ENCODE peak calls at places on chromosome 17, in seven cellular contexts. I is tibial nerve; F is PC-3; Z is CD4-positive, alpha-beta T cell; Y is CD8-positive, alpha-beta T cell; G is pancreas; R is brain microvascular endothelial cell. X is an unnamed sample.

GRCh38 chr17:71677444-71677843 is 443.4 kb upstream of the SOX9 start:
- DNase-seq in R (no peak), G (no peak), Y (no peak), I (no peak), Z (no peak), F (no peak), X (no peak)

GRCh38 chr17:79749156-79749815 is 18.5 kb downstream of the ENPP7 start:
- DNase-seq in I (no peak), Z (no peak), G (no peak), Y (no peak), F (peak), R (peak), X (no peak)

GRCh38 chr17:40312131-40312731 is 3.3 kb downstream of the RARA start:
- DNase-seq in G (no peak), Y (peak), I (no peak), Z (no peak), R (no peak), F (peak), X (no peak)

GRCh38 chr17:11935734-11936406 is 61.4 kb downstream of the ZNF18 start:
- DNase-seq in Z (no peak), I (peak), G (no peak), Y (no peak), F (peak), R (peak), X (peak)

GRCh38 chr17:71029246-71029645 is 859.9 kb downstream of the KCNJ2 start:
- DNase-seq in Z (no peak), I (no peak), Y (no peak), F (no peak), G (no peak), R (no peak), X (no peak)

GRCh38 chr17:6523330-6523729 is 33.0 kb downstream of the PITPNM3 start:
- DNase-seq in Z (no peak), Y (no peak), F (peak), R (no peak), G (peak), I (no peak), X (no peak)

GRCh38 chr17:27572665-27573064 is 58.3 kb upstream of the LGALS9 start:
- DNase-seq in Y (no peak), F (no peak), I (no peak), Z (no peak), G (no peak), R (peak), X (no peak)

GRCh38 chr17:50651661-50652060 is 17.0 kb downstream of the ABCC3 start:
- DNase-seq in Z (no peak), F (no peak), R (no peak), I (no peak), Y (no peak), G (no peak), X (no peak)

GRCh38 chr17:15513859-15514446 is 46.5 kb upstream of the CDRT4 start:
- DNase-seq in R (peak), G (no peak), Z (no peak), F (no peak), Y (no peak), I (no peak), X (no peak)

GRCh38 chr17:21368545-21369246 is 7.5 kb upstream of the KCNJ12 start:
- DNase-seq in F (peak), I (no peak), R (no peak), G (no peak), Y (no peak), Z (no peak), X (no peak)

GRCh38 chr17:69822314-69822875 is 252.6 kb upstream of the KCNJ16 start:
- DNase-seq in I (no peak), Y (no peak), G (no peak), R (no peak), F (no peak), Z (no peak), X (no peak)

GRCh38 chr17:2691965-2692780 is 19.4 kb downstream of the CLUH start:
- DNase-seq in G (peak), F (no peak), R (no peak), I (no peak), Z (no peak), Y (peak), X (no peak)

GRCh38 chr17:72150632-72151460 is 30.0 kb downstream of the SOX9 start:
- DNase-seq in R (no peak), F (no peak), I (no peak), G (no peak), Z (no peak), Y (no peak), X (no peak)

GRCh38 chr17:21676281-21677111 is 15.8 kb upstream of the KCNJ18 start:
- DNase-seq in R (no peak), G (peak), Z (no peak), Y (no peak), F (no peak), I (no peak), X (no peak)

GRCh38 chr17:10116267-10116666 is 82.1 kb downstream of the GAS7 start:
- DNase-seq in G (no peak), Z (no peak), I (no peak), F (no peak), Y (no peak), R (no peak), X (no peak)

GRCh38 chr17:66375121-66375520 is 72.7 kb downstream of the PRKCA start:
- DNase-seq in Y (no peak), Z (no peak), G (no peak), I (no peak), F (no peak), R (no peak), X (no peak)

GRCh38 chr17:4177732-4178131 is 34.7 kb downstream of the CYB5D2 start:
- DNase-seq in R (no peak), Y (no peak), I (no peak), Z (no peak), F (no peak), G (peak), X (peak)

GRCh38 chr17:83055911-83056582 is 23.4 kb upstream of the METRNL start:
- DNase-seq in R (peak), Y (no peak), I (peak), F (peak), G (peak), Z (no peak), X (no peak)

GRCh38 chr17:10243905-10244844 is 45.8 kb upstream of the GAS7 start:
- DNase-seq in R (no peak), F (no peak), G (no peak), Y (no peak), I (peak), Z (no peak), X (no peak)

GRCh38 chr17:38897176-38897575 is 27.3 kb downstream of the LASP1 start:
- DNase-seq in I (peak), G (no peak), Z (no peak), F (no peak), R (no peak), Y (no peak), X (no peak)

GRCh38 chr17:43734376-43734775 is 24.2 kb downstream of the SOST start:
- DNase-seq in F (no peak), Y (no peak), Z (no peak), G (no peak), I (no peak), R (peak), X (no peak)

GRCh38 chr17:69592692-69593350 is 178.3 kb downstream of the MAP2K6 start:
- DNase-seq in Y (no peak), R (peak), Z (no peak), I (no peak), F (no peak), G (no peak), X (no peak)

GRCh38 chr17:50588391-50589111 is 28.0 kb downstream of the CACNA1G start:
- DNase-seq in Z (no peak), G (no peak), F (no peak), Y (no peak), R (no peak), I (no peak), X (no peak)

GRCh38 chr17:82400206-82400605 is 17.9 kb upstream of the HEXD start:
- DNase-seq in G (no peak), F (no peak), Y (no peak), Z (no peak), R (no peak), I (no peak), X (no peak)

GRCh38 chr17:7818746-7819645 is 15.0 kb upstream of the KDM6B start:
- DNase-seq in Z (no peak), Y (no peak), G (no peak), R (no peak), I (no peak), F (no peak), X (no peak)

GRCh38 chr17:5422505-5422904 is 2.5 kb downstream of the RPAIN start:
- DNase-seq in Y (no peak), F (peak), G (no peak), R (peak), Z (no peak), I (no peak), X (no peak)

GRCh38 chr17:65545708-65546523 is 15.5 kb downstream of the AXIN2 start:
- DNase-seq in G (no peak), Z (no peak), I (no peak), R (no peak), F (no peak), Y (no peak), X (peak)

GRCh38 chr17:73593249-73593965 is 50.8 kb downstream of the SDK2 start:
- DNase-seq in I (no peak), Z (no peak), F (no peak), G (no peak), R (no peak), Y (peak), X (no peak)

GRCh38 chr17:1137465-1137894 is 42.3 kb downstream of the ABR start:
- DNase-seq in F (no peak), G (no peak), I (no peak), Z (no peak), Y (no peak), R (no peak), X (no peak)

DNA sequence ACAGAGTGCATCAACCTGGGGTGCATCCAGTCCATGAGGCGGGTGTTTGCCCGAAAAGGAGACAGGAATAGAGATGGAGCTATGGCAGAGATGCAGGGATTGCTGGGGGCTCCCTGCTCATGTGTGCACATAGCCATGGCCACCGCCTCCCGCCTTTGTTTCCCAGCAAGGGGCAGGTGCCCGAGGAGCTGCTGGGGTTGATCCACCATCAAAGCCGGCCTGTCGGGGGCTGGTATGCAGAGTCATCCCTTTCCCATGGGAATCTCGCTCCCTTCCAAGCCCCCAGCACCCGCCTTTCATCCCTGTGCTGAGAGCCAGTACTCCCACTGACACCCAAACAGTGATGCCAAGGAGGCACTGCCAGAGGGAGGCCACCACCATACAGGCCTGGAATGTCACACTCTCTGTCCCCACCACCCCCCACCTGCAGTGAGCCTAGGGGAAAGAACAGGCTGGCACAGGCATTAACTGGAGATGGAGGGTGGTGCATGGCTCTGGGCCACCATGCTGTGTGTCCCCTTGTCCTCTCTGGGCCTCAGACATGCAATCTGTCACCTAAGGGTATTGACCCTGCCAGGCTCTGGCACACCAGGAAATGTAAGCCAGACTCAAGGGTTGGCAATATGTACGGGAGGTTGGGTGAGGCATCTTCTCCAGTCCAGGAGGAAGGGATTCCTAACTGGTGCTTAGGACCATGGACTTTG is 65.1 kb downstream of the SREBF1 start:
- DNase-seq in R (no peak), I (no peak), F (no peak), Z (no peak), G (no peak), Y (no peak), X (no peak)
- H3K27ac ChIP-seq in R (no peak), I (no peak), F (no peak), Z (no peak), G (no peak), Y (no peak), X (no peak)

DNA sequence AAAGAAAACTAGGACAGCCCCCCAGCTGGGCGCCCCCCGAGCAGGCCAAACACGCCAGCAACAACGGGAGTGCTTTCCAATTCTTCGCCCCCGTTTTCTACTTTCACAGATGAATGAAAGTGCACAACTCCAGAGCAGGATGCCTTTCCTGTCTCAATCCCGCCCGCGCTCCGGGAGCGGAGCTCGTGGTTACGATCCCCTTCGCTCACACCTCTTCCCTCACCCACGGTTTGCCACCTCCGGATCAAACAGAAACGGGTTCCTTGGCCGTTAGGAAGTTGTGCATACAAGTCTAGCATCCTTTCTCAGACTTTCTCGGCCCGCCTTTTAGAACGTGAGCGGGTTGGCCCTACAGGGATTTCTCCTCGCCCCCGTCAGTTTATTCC is 658 bp downstream of the SKA2 start:
- DNase-seq in Z (no peak), I (peak), Y (peak), F (peak), G (peak), R (peak), X (peak)
- H3K27ac ChIP-seq in Z (peak), I (peak), Y (peak), F (peak), G (peak), R (peak), X (peak)

GRCh38 chr17:41773731-41774193 is 12.7 kb downstream of the JUP start:
- DNase-seq in G (no peak), I (no peak), R (no peak), Y (no peak), Z (no peak), F (no peak), X (no peak)

GRCh38 chr17:41777579-41778188 is 8.8 kb downstream of the JUP start:
- DNase-seq in G (no peak), Z (no peak), I (peak), Y (no peak), R (peak), F (peak), X (no peak)

GRCh38 chr17:41773190-41773588 is 13.3 kb downstream of the JUP start:
- DNase-seq in Y (no peak), R (peak), F (peak), Z (no peak), I (no peak), G (peak), X (no peak)

GRCh38 chr17:41777157-41777578 is 9.3 kb downstream of the JUP start:
- DNase-seq in I (no peak), Y (no peak), R (no peak), Z (no peak), G (no peak), F (no peak), X (no peak)

GRCh38 chr17:41775394-41776226 is 10.9 kb downstream of the JUP start:
- DNase-seq in I (no peak), R (no peak), Y (no peak), F (no peak), Z (no peak), G (no peak), X (peak)
- H3K27ac ChIP-seq in I (peak), R (no peak), Y (no peak), F (peak), Z (no peak), G (peak), X (peak)

GRCh38 chr17:48547839-48548686 is 3.2 kb upstream of the HOXB2 start:
- DNase-seq in I (no peak), G (no peak), Z (peak), F (no peak), Y (no peak), R (no peak), X (no peak)

GRCh38 chr17:48551206-48551597 is 6.3 kb upstream of the HOXB2 start:
- DNase-seq in Y (no peak), Z (no peak), I (no peak), G (no peak), R (no peak), F (no peak), X (no peak)

GRCh38 chr17:48548687-48549621 is 4.0 kb upstream of the HOXB2 start:
- DNase-seq in I (no peak), Y (no peak), R (no peak), Z (no peak), F (no peak), G (no peak), X (no peak)

GRCh38 chr17:48550313-48551205 is 5.7 kb upstream of the HOXB2 start:
- DNase-seq in F (no peak), I (no peak), G (no peak), Y (no peak), Z (no peak), R (no peak), X (no peak)

GRCh38 chr17:48549909-48550308 is 5.0 kb upstream of the HOXB2 start:
- DNase-seq in Y (no peak), G (no peak), Z (no peak), F (no peak), R (no peak), I (no peak), X (no peak)
- H3K27ac ChIP-seq in Y (no peak), G (no peak), Z (no peak), F (no peak), R (no peak), I (peak), X (no peak)

DNA sequence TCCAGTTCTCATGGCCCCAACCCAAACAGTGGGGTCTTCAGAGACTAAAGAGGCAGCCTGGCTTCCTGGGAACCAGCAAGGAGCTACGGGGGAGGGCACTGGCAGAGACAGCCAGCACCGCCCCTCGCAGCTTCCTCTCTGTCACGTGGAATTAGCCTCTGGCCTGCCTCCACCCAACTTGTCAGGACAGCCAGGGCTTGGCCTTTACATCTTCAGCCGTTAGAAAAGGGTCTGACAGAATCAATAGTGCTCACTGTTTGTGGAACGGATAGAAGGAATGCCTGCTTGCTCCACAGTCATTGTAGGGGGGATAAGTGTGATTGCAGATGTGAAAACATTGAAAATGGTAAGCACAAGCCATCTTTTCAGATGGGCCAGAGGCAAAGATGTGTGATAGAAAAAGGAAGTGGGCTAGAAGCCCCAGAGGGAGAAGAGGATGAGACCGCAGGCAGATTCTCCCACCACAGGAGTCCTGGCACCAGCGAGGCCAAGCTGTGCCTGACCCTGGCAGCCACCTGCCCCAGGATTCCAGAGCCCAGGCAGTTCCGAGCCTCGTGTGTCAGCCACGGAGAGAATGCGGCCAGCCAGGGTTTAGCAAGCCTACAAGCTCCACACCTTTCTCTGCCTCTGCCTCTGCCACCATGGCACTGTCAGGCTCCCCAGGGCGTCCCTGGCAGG is 18.6 kb downstream of the GRIN2C start:
- DNase-seq in Y (no peak), F (no peak), G (no peak), Z (no peak), I (peak), R (peak), X (peak)
- H3K27ac ChIP-seq in Y (no peak), F (no peak), G (no peak), Z (no peak), I (peak), R (no peak), X (peak)

DNA sequence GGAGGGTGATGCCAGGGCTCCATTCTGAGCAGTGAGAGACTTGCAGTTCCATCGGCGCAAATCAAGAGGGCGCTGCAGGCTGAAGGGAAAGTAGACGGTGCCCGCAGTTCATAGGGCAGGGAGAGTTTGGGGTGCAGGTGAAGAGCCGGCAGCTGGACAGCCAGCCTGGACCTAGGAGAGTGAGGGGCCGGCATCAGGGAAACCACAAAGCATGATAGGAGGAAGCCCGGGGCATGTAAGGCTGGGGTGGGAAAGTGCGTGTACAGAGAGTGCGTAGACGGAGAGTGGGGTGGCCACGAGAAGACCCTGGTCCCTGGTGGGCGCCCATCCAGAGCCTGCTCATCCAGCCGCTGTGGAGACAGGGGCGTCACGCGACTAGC is 101.1 kb upstream of the CHMP6 start:
- DNase-seq in R (no peak), Z (no peak), Y (no peak), F (no peak), G (no peak), I (no peak), X (no peak)
- H3K27ac ChIP-seq in R (peak), Z (peak), Y (no peak), F (peak), G (no peak), I (peak), X (no peak)

X was measured in caudate nucleus.